ENCODE peak calls at places on chromosomes 2 and 18, in seven cellular contexts. I is Panc1, X is PC-9, C is left ventricle myocardium inferior, O is heart left ventricle, F is mammary epithelial cell, E is ascending aorta. U is an unnamed sample. For H3K4me1 and H3K9me3, the result is how much of the 10 kb centered on the place peaks cover.

GRCh38 chr18:31736630-31737029 is 24.1 kb downstream of the SLC25A52 start:
- DNase-seq in O (no peak), C (no peak), I (no peak), X (no peak), F (no peak), E (no peak), U (no peak)

GRCh38 chr2:43158259-43158880 is 68.0 kb downstream of the ZFP36L2 start:
- DNase-seq in I (no peak), C (peak), E (peak), X (peak), O (peak), F (peak), U (peak)

GRCh38 chr18:54330768-54331548 is 26.7 kb downstream of the STARD6 start:
- DNase-seq in F (no peak), I (no peak), O (no peak), X (no peak), E (no peak), C (no peak), U (no peak)

GRCh38 chr18:26549486-26550435 is 1.4 kb upstream of the KCTD1 start:
- DNase-seq in C (peak), I (no peak), E (no peak), X (peak), O (peak), F (peak), U (peak)

GRCh38 chr18:78006006-78006802 is 756.6 kb downstream of the GALR1 start:
- DNase-seq in E (no peak), F (no peak), C (no peak), I (no peak), O (no peak), X (no peak), U (no peak)

GRCh38 chr18:49751427-49752094 is 61.8 kb downstream of the ACAA2 start:
- DNase-seq in I (no peak), E (no peak), C (no peak), F (no peak), O (no peak), X (no peak), U (no peak)

GRCh38 chr2:196131949-196132925 is 39.1 kb downstream of the STK17B start:
- DNase-seq in O (no peak), I (no peak), E (no peak), X (no peak), C (no peak), F (no peak), U (no peak)

GRCh38 chr18:43651067-43651466 is 373.8 kb upstream of the SYT4 start:
- DNase-seq in X (no peak), E (no peak), I (no peak), F (no peak), C (no peak), O (no peak), U (no peak)

GRCh38 chr2:52732849-52733395 is 1034.7 kb upstream of the CHAC2 start:
- DNase-seq in X (no peak), F (no peak), C (no peak), O (no peak), I (no peak), E (no peak), U (no peak)

GRCh38 chr2:201806442-201806841 is at the start of gene CDK15:
- DNase-seq in E (no peak), O (peak), F (no peak), C (no peak), I (no peak), X (no peak), U (no peak)

GRCh38 chr2:71749671-71750101 is 296.3 kb downstream of the DYSF start:
- DNase-seq in E (no peak), F (peak), I (no peak), X (peak), O (no peak), C (no peak), U (no peak)

GRCh38 chr2:177282101-177282573 is 17.6 kb upstream of the NFE2L2 start:
- DNase-seq in F (no peak), E (no peak), O (peak), I (no peak), X (no peak), C (peak), U (no peak)

GRCh38 chr2:63486861-63487290 is 101.4 kb downstream of the WDPCP start:
- DNase-seq in F (no peak), I (no peak), C (no peak), O (no peak), E (no peak), X (no peak), U (no peak)
- TF ChIP-seq CTCF in F (no peak), I (peak), C (no peak), O (no peak), E (no peak), X (no peak), U (no peak)

GRCh38 chr2:37356299-37356698 is 11.9 kb downstream of the QPCT start:
- DNase-seq in O (no peak), I (no peak), E (no peak), C (no peak), X (no peak), F (no peak), U (no peak)
- H3K4me1 ChIP-seq in O (under half), I (under half), E (under half), C (under half), X (under half), F (under half), U (under half)

GRCh38 chr2:194610297-194610696 is 1046.7 kb upstream of the SLC39A10 start:
- DNase-seq in I (no peak), F (no peak), E (no peak), O (no peak), C (no peak), X (no peak), U (no peak)
- H3K9me3 ChIP-seq in I (under half), F (under half), E (under half), O (under half), C (under half), X (under half), U (under half)

GRCh38 chr2:190696792-190697398 is 48.0 kb downstream of the NAB1 start:
- DNase-seq in F (no peak), E (no peak), I (no peak), O (no peak), C (no peak), X (no peak), U (no peak)

GRCh38 chr2:190695739-190696138 is 46.9 kb downstream of the NAB1 start:
- DNase-seq in O (no peak), F (no peak), E (no peak), C (no peak), I (no peak), X (no peak), U (no peak)

GRCh38 chr2:190697421-190697820 is 48.5 kb downstream of the NAB1 start:
- DNase-seq in F (no peak), E (no peak), X (no peak), I (no peak), O (no peak), C (no peak), U (no peak)

GRCh38 chr2:190701586-190701985 is 52.7 kb downstream of the NAB1 start:
- DNase-seq in I (no peak), X (no peak), F (no peak), E (no peak), C (no peak), O (no peak), U (no peak)

GRCh38 chr2:190698895-190699294 is 50.0 kb downstream of the NAB1 start:
- DNase-seq in C (no peak), O (no peak), X (no peak), I (no peak), F (no peak), E (no peak), U (no peak)
- TF ChIP-seq CTCF in C (peak), O (peak), X (no peak), I (peak), F (no peak), E (peak), U (no peak)

GRCh38 chr2:111024496-111024895 is 96.2 kb upstream of the BCL2L11 start:
- DNase-seq in I (no peak), X (no peak), F (no peak), C (no peak), O (no peak), E (no peak), U (peak)
- H3K4me1 ChIP-seq in I (under half), X (under half), F (under half), C (under half), O (under half), E (under half), U (under half)

GRCh38 chr2:160092445-160092844 is 30.0 kb upstream of the PLA2R1 start:
- DNase-seq in E (no peak), I (no peak), O (no peak), F (peak), C (no peak), X (no peak), U (no peak)
- H3K9me3 ChIP-seq in E (under half), I (under half), O (under half), F (under half), C (half or more), X (under half), U (half or more)

DNA sequence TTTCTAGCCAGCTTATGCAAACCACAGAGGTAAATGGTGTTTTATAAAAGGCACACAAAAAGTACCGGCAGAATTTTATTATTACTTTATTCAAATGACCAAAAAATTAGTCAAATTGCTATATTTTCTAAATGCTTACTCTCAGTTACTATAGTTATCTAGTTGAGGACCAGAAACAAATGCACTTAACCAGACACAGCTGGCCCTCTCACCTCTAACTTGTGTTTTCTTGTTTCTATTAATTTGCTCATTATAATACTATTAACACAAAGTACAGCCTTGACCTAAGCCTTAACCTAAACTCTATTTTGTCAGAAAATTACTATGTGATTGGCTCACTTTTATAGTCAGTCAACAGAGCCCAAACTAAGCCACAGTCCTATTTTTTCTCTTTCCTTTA is 26.2 kb downstream of the OLA1 start:
- DNase-seq in C (no peak), I (no peak), E (no peak), O (no peak), F (no peak), X (no peak), U (no peak)
- TF ChIP-seq CTCF in C (no peak), I (no peak), E (no peak), O (no peak), F (no peak), X (no peak), U (no peak)

U was measured in mucosa of descending colon.